ENCODE peak calls at places on chromosomes 5 and 9, in ten cellular contexts. One of them, this sample, is unnamed.

GRCh38 chr9:104301770-104302169 is 202.3 kb upstream of the OR13F1 start:
- DNase-seq in lower lobe of right lung: no peak
- DNase-seq in lower leg skin: no peak
- DNase-seq in endodermal cell: no peak
- DNase-seq in psoas muscle: no peak
- DNase-seq in IMR-90: no peak
- DNase-seq in pancreas: no peak
- DNase-seq in AG10803: no peak
- DNase-seq in GM20000: no peak
- DNase-seq in cardiac fibroblast: no peak
- DNase-seq in this sample: no peak

GRCh38 chr5:180103487-180103886 is 31.9 kb upstream of the RNF130 start:
- DNase-seq in lower lobe of right lung: no peak
- DNase-seq in lower leg skin: no peak
- DNase-seq in endodermal cell: no peak
- DNase-seq in psoas muscle: no peak
- DNase-seq in IMR-90: no peak
- DNase-seq in pancreas: no peak
- DNase-seq in AG10803: no peak
- DNase-seq in GM20000: no peak
- DNase-seq in cardiac fibroblast: no peak
- DNase-seq in this sample: no peak

GRCh38 chr5:148882332-148882731 is 55.9 kb downstream of the ADRB2 start:
- DNase-seq in lower lobe of right lung: no peak
- DNase-seq in lower leg skin: no peak
- DNase-seq in endodermal cell: no peak
- DNase-seq in psoas muscle: no peak
- DNase-seq in IMR-90: no peak
- DNase-seq in pancreas: no peak
- DNase-seq in AG10803: no peak
- DNase-seq in GM20000: no peak
- DNase-seq in cardiac fibroblast: no peak
- DNase-seq in this sample: no peak

GRCh38 chr9:121620777-121621437 is 30.5 kb upstream of the DAB2IP start:
- DNase-seq in lower lobe of right lung: no peak
- DNase-seq in lower leg skin: no peak
- DNase-seq in endodermal cell: peak
- DNase-seq in psoas muscle: no peak
- DNase-seq in IMR-90: no peak
- DNase-seq in pancreas: no peak
- DNase-seq in AG10803: no peak
- DNase-seq in GM20000: peak
- DNase-seq in cardiac fibroblast: peak
- DNase-seq in this sample: no peak

GRCh38 chr9:127140842-127141675 is 18.6 kb upstream of the ANGPTL2 start:
- DNase-seq in lower lobe of right lung: no peak
- DNase-seq in lower leg skin: no peak
- DNase-seq in endodermal cell: no peak
- DNase-seq in psoas muscle: no peak
- DNase-seq in IMR-90: no peak
- DNase-seq in pancreas: no peak
- DNase-seq in AG10803: no peak
- DNase-seq in GM20000: no peak
- DNase-seq in cardiac fibroblast: no peak
- DNase-seq in this sample: no peak

GRCh38 chr5:38922199-38922598 is 76.4 kb downstream of the OSMR start:
- DNase-seq in lower lobe of right lung: peak
- DNase-seq in lower leg skin: peak
- DNase-seq in endodermal cell: peak
- DNase-seq in psoas muscle: no peak
- DNase-seq in IMR-90: peak
- DNase-seq in pancreas: peak
- DNase-seq in AG10803: peak
- DNase-seq in GM20000: peak
- DNase-seq in cardiac fibroblast: peak
- DNase-seq in this sample: peak

GRCh38 chr9:131402738-131403492 is 9.0 kb downstream of the PRRC2B start:
- DNase-seq in lower lobe of right lung: peak
- DNase-seq in lower leg skin: peak
- DNase-seq in endodermal cell: no peak
- DNase-seq in psoas muscle: peak
- DNase-seq in IMR-90: peak
- DNase-seq in pancreas: peak
- DNase-seq in AG10803: peak
- DNase-seq in GM20000: no peak
- DNase-seq in cardiac fibroblast: peak
- DNase-seq in this sample: no peak

GRCh38 chr9:90915693-90916092 is 114.1 kb downstream of the SYK start:
- DNase-seq in lower lobe of right lung: no peak
- DNase-seq in lower leg skin: no peak
- DNase-seq in endodermal cell: peak
- DNase-seq in psoas muscle: no peak
- DNase-seq in IMR-90: peak
- DNase-seq in pancreas: no peak
- DNase-seq in AG10803: no peak
- DNase-seq in GM20000: peak
- DNase-seq in cardiac fibroblast: no peak
- DNase-seq in this sample: no peak

GRCh38 chr5:54115768-54116403 is 194.5 kb downstream of the ARL15 start:
- DNase-seq in lower lobe of right lung: no peak
- DNase-seq in lower leg skin: no peak
- DNase-seq in endodermal cell: no peak
- DNase-seq in psoas muscle: no peak
- DNase-seq in IMR-90: peak
- DNase-seq in pancreas: no peak
- DNase-seq in AG10803: peak
- DNase-seq in GM20000: no peak
- DNase-seq in cardiac fibroblast: no peak
- DNase-seq in this sample: no peak

GRCh38 chr9:12697719-12698118 is 4.5 kb downstream of the TYRP1 start:
- DNase-seq in lower lobe of right lung: no peak
- DNase-seq in lower leg skin: no peak
- DNase-seq in endodermal cell: no peak
- DNase-seq in psoas muscle: no peak
- DNase-seq in IMR-90: no peak
- DNase-seq in pancreas: no peak
- DNase-seq in AG10803: no peak
- DNase-seq in GM20000: no peak
- DNase-seq in cardiac fibroblast: peak
- DNase-seq in this sample: no peak

GRCh38 chr5:159821541-159821940 is 94.7 kb upstream of the ADRA1B start:
- DNase-seq in lower lobe of right lung: no peak
- DNase-seq in lower leg skin: no peak
- DNase-seq in endodermal cell: no peak
- DNase-seq in psoas muscle: no peak
- DNase-seq in IMR-90: no peak
- DNase-seq in pancreas: no peak
- DNase-seq in AG10803: no peak
- DNase-seq in GM20000: no peak
- DNase-seq in cardiac fibroblast: no peak
- DNase-seq in this sample: no peak

GRCh38 chr5:75335952-75336624 is 932 bp upstream of the HMGCR start:
- DNase-seq in lower lobe of right lung: no peak
- DNase-seq in lower leg skin: no peak
- DNase-seq in endodermal cell: no peak
- DNase-seq in psoas muscle: no peak
- DNase-seq in IMR-90: peak
- DNase-seq in pancreas: peak
- DNase-seq in AG10803: peak
- DNase-seq in GM20000: peak
- DNase-seq in cardiac fibroblast: peak
- DNase-seq in this sample: no peak
- TF ChIP-seq CTCF in lower lobe of right lung: peak
- TF ChIP-seq CTCF in lower leg skin: no peak
- TF ChIP-seq CTCF in endodermal cell: peak
- TF ChIP-seq CTCF in psoas muscle: peak
- TF ChIP-seq CTCF in IMR-90: peak
- TF ChIP-seq CTCF in pancreas: no peak
- TF ChIP-seq CTCF in AG10803: peak
- TF ChIP-seq CTCF in GM20000: no peak
- TF ChIP-seq CTCF in cardiac fibroblast: peak
- TF ChIP-seq CTCF in this sample: peak

GRCh38 chr9:96177719-96178028 is 124.3 kb downstream of the HSD17B3 start:
- DNase-seq in lower lobe of right lung: no peak
- DNase-seq in lower leg skin: no peak
- DNase-seq in endodermal cell: no peak
- DNase-seq in psoas muscle: no peak
- DNase-seq in IMR-90: no peak
- DNase-seq in pancreas: no peak
- DNase-seq in AG10803: no peak
- DNase-seq in GM20000: no peak
- DNase-seq in cardiac fibroblast: no peak
- DNase-seq in this sample: no peak

GRCh38 chr9:96178153-96178552 is 123.8 kb downstream of the HSD17B3 start:
- DNase-seq in lower lobe of right lung: no peak
- DNase-seq in lower leg skin: no peak
- DNase-seq in endodermal cell: no peak
- DNase-seq in psoas muscle: no peak
- DNase-seq in IMR-90: no peak
- DNase-seq in pancreas: no peak
- DNase-seq in AG10803: no peak
- DNase-seq in GM20000: no peak
- DNase-seq in cardiac fibroblast: no peak
- DNase-seq in this sample: no peak

GRCh38 chr9:96173640-96174039 is 128.3 kb downstream of the HSD17B3 start:
- DNase-seq in lower lobe of right lung: no peak
- DNase-seq in lower leg skin: no peak
- DNase-seq in endodermal cell: no peak
- DNase-seq in psoas muscle: no peak
- DNase-seq in IMR-90: no peak
- DNase-seq in pancreas: no peak
- DNase-seq in AG10803: no peak
- DNase-seq in GM20000: no peak
- DNase-seq in cardiac fibroblast: no peak
- DNase-seq in this sample: no peak

GRCh38 chr9:96175001-96175400 is 127.0 kb downstream of the HSD17B3 start:
- DNase-seq in lower lobe of right lung: no peak
- DNase-seq in lower leg skin: no peak
- DNase-seq in endodermal cell: no peak
- DNase-seq in psoas muscle: no peak
- DNase-seq in IMR-90: no peak
- DNase-seq in pancreas: no peak
- DNase-seq in AG10803: no peak
- DNase-seq in GM20000: no peak
- DNase-seq in cardiac fibroblast: no peak
- DNase-seq in this sample: no peak

GRCh38 chr9:96176901-96177718 is 124.9 kb downstream of the HSD17B3 start:
- DNase-seq in lower lobe of right lung: no peak
- DNase-seq in lower leg skin: no peak
- DNase-seq in endodermal cell: peak
- DNase-seq in psoas muscle: no peak
- DNase-seq in IMR-90: no peak
- DNase-seq in pancreas: peak
- DNase-seq in AG10803: no peak
- DNase-seq in GM20000: no peak
- DNase-seq in cardiac fibroblast: no peak
- DNase-seq in this sample: no peak
- TF ChIP-seq CTCF in lower lobe of right lung: no peak
- TF ChIP-seq CTCF in lower leg skin: no peak
- TF ChIP-seq CTCF in endodermal cell: peak
- TF ChIP-seq CTCF in psoas muscle: no peak
- TF ChIP-seq CTCF in IMR-90: no peak
- TF ChIP-seq CTCF in pancreas: no peak
- TF ChIP-seq CTCF in AG10803: no peak
- TF ChIP-seq CTCF in GM20000: no peak
- TF ChIP-seq CTCF in cardiac fibroblast: no peak
- TF ChIP-seq CTCF in this sample: no peak

DNA sequence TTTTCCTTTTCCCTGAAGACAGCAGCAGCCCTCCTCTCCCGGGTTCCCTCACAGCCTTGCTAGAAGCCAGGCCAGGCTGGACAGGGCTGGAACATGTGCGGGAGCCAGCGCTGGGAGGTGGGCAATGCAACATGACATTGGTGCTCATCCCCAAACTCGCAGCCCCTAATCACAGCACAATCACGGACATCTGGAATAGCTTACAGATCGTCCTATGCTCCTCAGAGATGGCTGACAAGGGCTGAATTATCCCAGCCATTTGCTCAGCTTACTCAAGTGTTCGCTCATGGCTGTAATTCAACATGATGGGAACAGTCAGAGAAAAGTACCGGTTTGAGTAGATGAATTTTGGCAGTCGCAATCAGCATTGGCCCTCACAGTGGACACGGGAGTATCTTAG is 49.8 kb downstream of the FSTL4 start:
- DNase-seq in lower lobe of right lung: no peak
- DNase-seq in lower leg skin: no peak
- DNase-seq in endodermal cell: no peak
- DNase-seq in psoas muscle: no peak
- DNase-seq in IMR-90: no peak
- DNase-seq in pancreas: no peak
- DNase-seq in AG10803: no peak
- DNase-seq in GM20000: no peak
- DNase-seq in cardiac fibroblast: no peak
- DNase-seq in this sample: no peak
- TF ChIP-seq CTCF in lower lobe of right lung: no peak
- TF ChIP-seq CTCF in lower leg skin: no peak
- TF ChIP-seq CTCF in endodermal cell: no peak
- TF ChIP-seq CTCF in psoas muscle: no peak
- TF ChIP-seq CTCF in IMR-90: no peak
- TF ChIP-seq CTCF in pancreas: no peak
- TF ChIP-seq CTCF in AG10803: no peak
- TF ChIP-seq CTCF in GM20000: no peak
- TF ChIP-seq CTCF in cardiac fibroblast: no peak
- TF ChIP-seq CTCF in this sample: no peak

GRCh38 chr5:69049151-69049550 is 44.7 kb upstream of the SLC30A5 start:
- DNase-seq in lower lobe of right lung: no peak
- DNase-seq in lower leg skin: no peak
- DNase-seq in endodermal cell: no peak
- DNase-seq in psoas muscle: no peak
- DNase-seq in IMR-90: no peak
- DNase-seq in pancreas: no peak
- DNase-seq in AG10803: no peak
- DNase-seq in GM20000: no peak
- DNase-seq in cardiac fibroblast: no peak
- DNase-seq in this sample: no peak

GRCh38 chr5:69049796-69050195 is 44.0 kb upstream of the SLC30A5 start:
- DNase-seq in lower lobe of right lung: no peak
- DNase-seq in lower leg skin: no peak
- DNase-seq in endodermal cell: no peak
- DNase-seq in psoas muscle: no peak
- DNase-seq in IMR-90: no peak
- DNase-seq in pancreas: no peak
- DNase-seq in AG10803: no peak
- DNase-seq in GM20000: no peak
- DNase-seq in cardiac fibroblast: no peak
- DNase-seq in this sample: no peak

GRCh38 chr5:69046375-69046957 is 47.3 kb upstream of the SLC30A5 start:
- DNase-seq in lower lobe of right lung: no peak
- DNase-seq in lower leg skin: no peak
- DNase-seq in endodermal cell: no peak
- DNase-seq in psoas muscle: no peak
- DNase-seq in IMR-90: peak
- DNase-seq in pancreas: no peak
- DNase-seq in AG10803: peak
- DNase-seq in GM20000: no peak
- DNase-seq in cardiac fibroblast: peak
- DNase-seq in this sample: no peak

GRCh38 chr5:69050214-69050613 is 43.6 kb upstream of the SLC30A5 start:
- DNase-seq in lower lobe of right lung: no peak
- DNase-seq in lower leg skin: no peak
- DNase-seq in endodermal cell: no peak
- DNase-seq in psoas muscle: no peak
- DNase-seq in IMR-90: no peak
- DNase-seq in pancreas: no peak
- DNase-seq in AG10803: no peak
- DNase-seq in GM20000: no peak
- DNase-seq in cardiac fibroblast: no peak
- DNase-seq in this sample: no peak

GRCh38 chr5:69048233-69048632 is 45.6 kb upstream of the SLC30A5 start:
- DNase-seq in lower lobe of right lung: no peak
- DNase-seq in lower leg skin: no peak
- DNase-seq in endodermal cell: no peak
- DNase-seq in psoas muscle: no peak
- DNase-seq in IMR-90: no peak
- DNase-seq in pancreas: no peak
- DNase-seq in AG10803: peak
- DNase-seq in GM20000: no peak
- DNase-seq in cardiac fibroblast: no peak
- DNase-seq in this sample: no peak
- TF ChIP-seq CTCF in lower lobe of right lung: peak
- TF ChIP-seq CTCF in lower leg skin: no peak
- TF ChIP-seq CTCF in endodermal cell: peak
- TF ChIP-seq CTCF in psoas muscle: no peak
- TF ChIP-seq CTCF in IMR-90: peak
- TF ChIP-seq CTCF in pancreas: no peak
- TF ChIP-seq CTCF in AG10803: peak
- TF ChIP-seq CTCF in GM20000: peak
- TF ChIP-seq CTCF in cardiac fibroblast: peak
- TF ChIP-seq CTCF in this sample: no peak